ENCODE peak calls at places on chromosomes 3 and 15, in nine cellular contexts. X, O, Q, V, M, P, K, F and Y are unnamed samples.

GRCh38 chr3:126418661-126419131 is 24.0 kb downstream of the CFAP100 start:
- DNase-seq in Q (no peak), M (no peak), O (no peak), V (no peak), X (no peak), P (no peak), K (peak; percentile 58), F (peak; percentile 15), Y (no peak)

GRCh38 chr3:195046441-195046840 is 224.5 kb downstream of the XXYLT1 start:
- DNase-seq in M (no peak), V (no peak), Q (no peak), X (no peak), O (no peak), K (no peak), F (peak; percentile 16), P (no peak), Y (no peak)

GRCh38 chr3:52032702-52033408 is 23.5 kb downstream of the DUSP7 start:
- DNase-seq in P (no peak), X (no peak), O (no peak), Q (no peak), K (no peak), F (no peak), V (no peak), M (no peak), Y (no peak)

GRCh38 chr3:5039585-5039984 is 60.3 kb downstream of the BHLHE40 start:
- DNase-seq in M (no peak), K (no peak), O (no peak), X (no peak), F (no peak), V (no peak), P (no peak), Q (no peak), Y (no peak)

GRCh38 chr3:8964436-8965370 is 1.4 kb upstream of the RAD18 start:
- DNase-seq in Q (no peak), K (no peak), V (no peak), P (peak; percentile 70), F (peak; percentile 47), M (no peak), X (no peak), O (peak; percentile 98), Y (peak; percentile 73)

GRCh38 chr15:78000089-78000926 is 77.2 kb downstream of the TBC1D2B start:
- DNase-seq in K (peak; percentile 93), V (peak; percentile 95), O (peak; percentile 56), Q (no peak), X (peak; percentile 74), M (peak; percentile 61), P (peak; percentile 39), F (peak; percentile 97), Y (peak; percentile 35)

GRCh38 chr3:143001034-143001368 is 369 bp upstream of the U2SURP start:
- DNase-seq in M (no peak), O (no peak), F (no peak), V (no peak), P (no peak), Q (no peak), X (peak; percentile 55), K (no peak), Y (no peak)

GRCh38 chr15:58962662-58963565 is 24.5 kb upstream of the RNF111 start:
- DNase-seq in F (no peak), O (peak; percentile 59), M (no peak), Q (no peak), K (no peak), P (no peak), V (no peak), X (no peak), Y (peak; percentile 63)

GRCh38 chr3:182682263-182683229 is 110.8 kb upstream of the ATP11B start:
- DNase-seq in F (peak; percentile 72), V (peak; percentile 29), Q (peak; percentile 18), M (peak; percentile 32), K (peak; percentile 75), O (peak; percentile 40), P (peak; percentile 10), X (peak; percentile 47), Y (no peak)

GRCh38 chr3:73625124-73625665 is 454 bp upstream of the PDZRN3 start:
- DNase-seq in K (no peak), F (peak; percentile 30), Q (peak; percentile 57), O (no peak), V (peak; percentile 26), M (peak; percentile 42), P (peak; percentile 72), X (peak; percentile 38), Y (no peak)

GRCh38 chr3:57953541-57953940 is 54.7 kb upstream of the FLNB start:
- DNase-seq in P (no peak), X (no peak), Q (no peak), M (no peak), V (no peak), K (no peak), F (no peak), O (no peak), Y (no peak)

GRCh38 chr3:29609007-29609805 is 328.3 kb downstream of the RBMS3 start:
- DNase-seq in K (no peak), F (no peak), M (no peak), Q (no peak), O (peak; percentile 85), V (no peak), X (no peak), P (no peak), Y (no peak)

GRCh38 chr15:73741401-73741836 is 11.7 kb downstream of the INSYN1 start:
- DNase-seq in O (no peak), X (no peak), M (no peak), F (no peak), Q (no peak), K (no peak), V (no peak), P (no peak), Y (no peak)

GRCh38 chr3:135412475-135412874 is 553.1 kb upstream of the PPP2R3A start:
- DNase-seq in K (no peak), M (no peak), Q (no peak), O (no peak), F (no peak), P (no peak), X (no peak), V (no peak), Y (no peak)

GRCh38 chr15:95972136-95972553 is 358.4 kb upstream of the NR2F2 start:
- DNase-seq in O (no peak), X (peak; percentile 21), P (peak; percentile 85), M (no peak), Q (peak; percentile 73), V (peak; percentile 13), K (no peak), F (no peak), Y (no peak)
- H3K4me1 ChIP-seq in O (no peaks in the 10 kb centered on the region), X (no peaks in the 10 kb centered on the region), P (peaks cover 4% of the 10 kb centered on the region), M (no peaks in the 10 kb centered on the region), Q (peaks cover 6% of the 10 kb centered on the region), V (no peaks in the 10 kb centered on the region), K (peaks cover 6% of the 10 kb centered on the region), F (no peaks in the 10 kb centered on the region), Y (no peaks in the 10 kb centered on the region)

DNA sequence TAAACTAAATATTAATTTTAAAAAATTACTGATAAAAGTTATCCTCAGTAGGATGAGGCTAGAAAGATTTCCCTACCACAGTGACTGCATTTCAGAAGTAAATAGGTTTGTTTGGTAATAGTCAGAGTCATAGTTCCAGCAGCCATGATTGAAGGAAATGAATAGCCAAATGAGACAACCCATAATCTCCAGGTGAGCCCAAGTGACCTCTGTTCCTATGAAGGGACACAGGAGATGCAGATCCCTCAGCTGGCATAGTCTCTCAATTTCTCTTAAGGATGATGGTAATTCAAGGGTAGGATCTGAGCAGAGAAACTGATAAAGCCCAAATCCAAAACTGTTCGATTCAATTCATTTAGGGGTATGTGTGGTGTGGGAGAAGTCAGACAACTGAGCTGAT is 461.8 kb downstream of the RAP2B start:
- DNase-seq in K (no peak), X (no peak), M (no peak), Q (no peak), P (no peak), V (no peak), F (no peak), O (no peak), Y (no peak)
- TF ChIP-seq CTCF in K (no peak), X (no peak), M (no peak), Q (no peak), P (no peak), V (no peak), F (no peak), O (no peak), Y (no peak)

DNA sequence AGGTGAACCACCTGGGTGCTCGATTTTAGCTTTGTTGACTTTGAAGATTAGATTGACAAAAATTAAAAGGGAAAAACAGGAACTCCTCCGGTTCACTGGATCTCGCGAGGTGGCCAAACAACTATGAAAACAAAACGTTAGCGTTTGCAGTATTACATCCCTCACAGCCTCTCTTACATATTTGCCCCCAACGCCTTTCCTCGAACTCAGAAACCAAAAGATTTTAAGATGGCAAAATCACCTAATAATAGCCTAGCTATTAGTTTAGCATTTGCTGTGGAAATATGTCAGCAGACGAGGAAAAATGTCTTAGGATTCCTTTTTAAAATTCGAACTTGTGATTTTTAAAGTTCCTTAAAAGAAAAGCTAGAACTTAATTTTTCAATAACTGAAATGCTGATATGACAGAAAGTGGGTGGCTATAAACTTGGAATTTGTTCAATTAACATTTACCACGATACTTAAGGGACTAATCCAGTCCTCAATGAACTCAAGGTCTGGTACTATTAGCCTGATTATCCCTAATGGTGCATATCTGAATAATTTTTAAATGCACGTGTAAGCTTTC is 491 bp upstream of the SENP7 start:
- DNase-seq in K (no peak), F (no peak), X (no peak), V (no peak), O (no peak), P (no peak), Q (no peak), M (no peak), Y (no peak)
- H3K27ac ChIP-seq in K (peak overlapping the region; percentile 92), F (peak overlapping the region; percentile 96), X (peak overlapping the region; percentile 94), V (peak overlapping the region; percentile 92), O (peak overlapping the region; percentile 67), P (peak overlapping the region; percentile 98), Q (peak overlapping the region; percentile 76), M (peak overlapping the region; percentile 95), Y (peak overlapping the region; percentile 94)

GRCh38 chr3:28242519-28242918 is 1.1 kb downstream of the CMC1 start:
- DNase-seq in P (no peak), M (no peak), O (no peak), F (no peak), X (no peak), V (no peak), Q (no peak), K (no peak), Y (no peak)

GRCh38 chr3:28241221-28242160 is at the start of gene CMC1:
- DNase-seq in F (peak; percentile 99), V (peak; percentile 99), O (peak; percentile 98), P (peak; percentile 94), Q (peak; percentile 97), X (peak; percentile 99), M (peak; percentile 98), K (peak; percentile 99), Y (peak; percentile 89)

GRCh38 chr3:28243424-28244106 is 2.1 kb downstream of the CMC1 start:
- DNase-seq in O (no peak), F (no peak), P (no peak), X (no peak), Q (no peak), M (no peak), V (no peak), K (no peak), Y (no peak)

GRCh38 chr3:28240440-28240839 is 979 bp upstream of the CMC1 start:
- DNase-seq in X (no peak), O (no peak), F (no peak), V (no peak), M (no peak), Q (no peak), K (no peak), P (no peak), Y (no peak)

DNA sequence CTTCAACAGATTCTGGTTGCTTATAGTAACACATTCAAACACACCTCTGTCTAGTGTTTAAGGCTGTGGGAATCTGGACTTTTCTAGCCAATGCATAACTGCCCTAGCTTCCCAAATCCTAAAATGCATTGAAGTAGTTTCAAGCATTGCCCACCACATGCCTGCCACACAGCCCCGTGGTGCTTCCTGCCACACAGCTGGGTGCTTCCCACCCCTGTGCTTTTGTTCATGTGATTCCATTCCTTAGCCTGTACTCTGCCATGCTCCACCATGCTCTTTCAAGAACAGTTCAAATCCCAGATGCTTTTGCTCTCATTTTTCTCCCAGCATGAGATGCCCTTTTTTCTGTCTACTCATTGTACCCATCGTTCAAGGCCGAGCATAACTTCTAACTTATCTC is 2.3 kb upstream of the CMC1 start:
- DNase-seq in M (no peak), K (no peak), V (no peak), O (no peak), X (no peak), Q (no peak), F (no peak), P (no peak), Y (no peak)
- H3K4me1 ChIP-seq in M (peaks cover 19% of the 10 kb centered on the region), K (peaks cover 7% of the 10 kb centered on the region), V (peaks cover 19% of the 10 kb centered on the region), O (peaks cover 16% of the 10 kb centered on the region), X (peaks cover 7% of the 10 kb centered on the region), Q (peaks cover 7% of the 10 kb centered on the region), F (peaks cover 14% of the 10 kb centered on the region), P (no peaks in the 10 kb centered on the region), Y (no peaks in the 10 kb centered on the region)